ENCODE peak calls at places on chromosomes 1 and 21, in nine cellular contexts. L is CD8-positive, alpha-beta T cell; Q is MM.1S; S is transverse colon; X is PC-3; T is HepG2; N is AG04449; G is left ventricle myocardium inferior; H is astrocyte. Z is an unnamed sample.

GRCh38 chr1:8817413-8818324 is at the start of gene RERE:
- DNase-seq in L (peak; percentile 95), Q (peak; percentile 92), S (peak; percentile 96), X (peak; percentile 95), T (peak; percentile 84), N (peak; percentile 49), G (peak; percentile 94), H (peak; percentile 83), Z (no peak)

GRCh38 chr1:32684167-32684811 is 18.3 kb downstream of the SYNC start:
- DNase-seq in L (no peak), Q (no peak), S (peak; percentile 60), X (no peak), T (no peak), N (no peak), G (no peak), H (peak; percentile 27), Z (no peak)

GRCh38 chr1:10867138-10867721 is 70.8 kb upstream of the CASZ1 start:
- DNase-seq in L (peak; percentile 63), Q (peak; percentile 22), S (peak; percentile 69), X (peak; percentile 69), T (no peak), N (no peak), G (peak; percentile 53), H (no peak), Z (no peak)

GRCh38 chr1:200738348-200738732 is 353 bp upstream of the CAMSAP2 start:
- DNase-seq in L (no peak), Q (no peak), S (no peak), X (no peak), T (no peak), N (peak; percentile 34), G (no peak), H (peak; percentile 84), Z (peak; percentile 47)

GRCh38 chr1:2298685-2299673 is 70.9 kb downstream of the SKI start:
- DNase-seq in L (no peak), Q (no peak), S (no peak), X (no peak), T (no peak), N (no peak), G (peak; percentile 70), H (no peak), Z (no peak)

GRCh38 chr1:111745670-111746613 is 6.7 kb upstream of the INKA2 start:
- DNase-seq in L (peak; percentile 4), Q (no peak), S (no peak), X (no peak), T (no peak), N (no peak), G (no peak), H (no peak), Z (no peak)

GRCh38 chr1:172484252-172484651 is 40.4 kb upstream of the PIGC start:
- DNase-seq in L (no peak), Q (no peak), S (no peak), X (peak; percentile 98), T (no peak), N (no peak), G (no peak), H (no peak), Z (no peak)

GRCh38 chr1:234628099-234628498 is 18.1 kb upstream of the IRF2BP2 start:
- DNase-seq in L (no peak), Q (no peak), S (no peak), X (peak; percentile 95), T (no peak), N (no peak), G (no peak), H (peak; percentile 89), Z (no peak)

GRCh38 chr1:61101461-61102440 is 19.4 kb downstream of the NFIA start:
- DNase-seq in L (no peak), Q (no peak), S (no peak), X (no peak), T (no peak), N (no peak), G (no peak), H (no peak), Z (no peak)

GRCh38 chr1:905811-906531 is 17.8 kb upstream of the SAMD11 start:
- DNase-seq in L (peak; percentile 9), Q (no peak), S (peak; percentile 9), X (no peak), T (no peak), N (no peak), G (peak; percentile 16), H (no peak), Z (no peak)

GRCh38 chr1:55154616-55155015 is 60.5 kb downstream of the USP24 start:
- DNase-seq in L (no peak), Q (no peak), S (no peak), X (no peak), T (no peak), N (no peak), G (no peak), H (no peak), Z (no peak)

GRCh38 chr21:45532826-45533730 is 9.2 kb downstream of the SLC19A1 start:
- DNase-seq in L (no peak), Q (no peak), S (peak; percentile 90), X (no peak), T (no peak), N (no peak), G (peak; percentile 15), H (no peak), Z (no peak)

GRCh38 chr1:7616076-7616833 is 154.8 kb upstream of the VAMP3 start:
- DNase-seq in L (peak; percentile 22), Q (peak; percentile 21), S (peak; percentile 14), X (peak; percentile 39), T (peak; percentile 5), N (no peak), G (peak; percentile 39), H (peak; percentile 10), Z (no peak)

GRCh38 chr1:161088587-161089110 is 709 bp downstream of the NECTIN4 start:
- DNase-seq in L (no peak), Q (no peak), S (no peak), X (peak; percentile 64), T (no peak), N (no peak), G (no peak), H (peak; percentile 26), Z (peak; percentile 29)

GRCh38 chr21:38037416-38037815 is 121.2 kb upstream of the KCNJ6 start:
- DNase-seq in L (no peak), Q (no peak), S (no peak), X (peak; percentile 49), T (no peak), N (no peak), G (no peak), H (peak; percentile 27), Z (peak; percentile 29)

DNA sequence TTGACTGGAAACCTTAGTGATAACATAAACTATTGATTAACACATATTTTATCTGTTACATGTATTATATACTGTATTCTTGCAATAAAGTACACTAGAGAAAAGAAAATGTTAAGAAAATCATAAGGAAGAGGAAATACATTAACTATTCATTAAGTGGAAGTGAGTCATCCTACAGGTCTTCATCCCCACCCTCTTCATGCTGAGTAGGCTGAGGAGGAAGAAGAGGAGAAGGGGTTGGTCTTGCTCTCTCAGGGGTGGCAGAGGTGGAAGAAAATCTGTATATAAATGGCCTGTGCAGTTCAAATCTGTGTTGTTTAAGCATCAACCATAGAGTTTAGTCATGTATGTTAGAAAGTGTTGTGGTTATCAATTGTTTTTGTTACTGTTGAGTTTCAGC is 66.1 kb upstream of the CHODL start:
- DNase-seq in L (no peak), Q (no peak), S (no peak), X (no peak), T (no peak), N (no peak), G (no peak), H (no peak), Z (no peak)
- TF ChIP-seq CTCF in L (no peak), Q (no peak), S (no peak), X (no peak), T (no peak), N (no peak), G (no peak), H (no peak), Z (no peak)

GRCh38 chr1:38527373-38527966 is 332.1 kb downstream of the RRAGC start:
- DNase-seq in L (peak; percentile 29), Q (peak; percentile 96), S (peak; percentile 56), X (peak; percentile 38), T (no peak), N (no peak), G (no peak), H (no peak), Z (no peak)
- H3K4me3 ChIP-seq in L (no peak overlapping the region), Q (peak overlapping the region; percentile 38), S (no peak overlapping the region), X (peak overlapping the region; percentile 17), T (no peak overlapping the region), N (no peak overlapping the region), G (no peak overlapping the region), H (no peak overlapping the region), Z (no peak overlapping the region)

GRCh38 chr1:231743966-231744365 is 117.4 kb downstream of the DISC1 start:
- DNase-seq in L (no peak), Q (no peak), S (no peak), X (peak; percentile 40), T (no peak), N (no peak), G (no peak), H (no peak), Z (no peak)

GRCh38 chr1:231734417-231734816 is 107.8 kb downstream of the DISC1 start:
- DNase-seq in L (no peak), Q (no peak), S (no peak), X (no peak), T (no peak), N (no peak), G (no peak), H (peak; percentile 21), Z (no peak)

GRCh38 chr1:231733672-231734071 is 107.1 kb downstream of the DISC1 start:
- DNase-seq in L (no peak), Q (no peak), S (no peak), X (no peak), T (no peak), N (no peak), G (no peak), H (no peak), Z (no peak)

GRCh38 chr1:231733063-231733462 is 106.5 kb downstream of the DISC1 start:
- DNase-seq in L (no peak), Q (no peak), S (no peak), X (no peak), T (no peak), N (no peak), G (no peak), H (no peak), Z (no peak)

DNA sequence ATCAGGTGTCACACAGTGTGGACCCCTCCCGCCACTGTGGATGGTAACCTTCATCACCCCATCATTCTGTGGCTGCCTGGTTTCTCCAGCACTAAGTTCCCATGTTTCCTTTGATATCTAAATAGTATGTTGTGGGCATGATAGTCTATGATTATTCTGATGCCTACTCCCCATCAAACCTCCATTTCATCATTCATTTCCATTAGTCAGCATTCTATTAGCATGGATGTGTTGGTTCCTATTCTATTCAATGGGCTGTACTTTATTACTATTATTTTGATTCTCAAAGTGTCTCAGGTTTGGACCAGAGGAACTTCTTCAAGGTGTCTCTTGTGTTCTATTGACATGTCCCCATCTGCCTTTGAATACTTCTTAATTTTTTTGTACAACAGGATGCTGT is 112.0 kb downstream of the DISC1 start:
- DNase-seq in L (no peak), Q (no peak), S (no peak), X (no peak), T (no peak), N (no peak), G (no peak), H (no peak), Z (no peak)
- TF ChIP-seq CTCF in L (no peak), Q (no peak), S (no peak), X (no peak), T (no peak), N (no peak), G (no peak), H (no peak), Z (no peak)

DNA sequence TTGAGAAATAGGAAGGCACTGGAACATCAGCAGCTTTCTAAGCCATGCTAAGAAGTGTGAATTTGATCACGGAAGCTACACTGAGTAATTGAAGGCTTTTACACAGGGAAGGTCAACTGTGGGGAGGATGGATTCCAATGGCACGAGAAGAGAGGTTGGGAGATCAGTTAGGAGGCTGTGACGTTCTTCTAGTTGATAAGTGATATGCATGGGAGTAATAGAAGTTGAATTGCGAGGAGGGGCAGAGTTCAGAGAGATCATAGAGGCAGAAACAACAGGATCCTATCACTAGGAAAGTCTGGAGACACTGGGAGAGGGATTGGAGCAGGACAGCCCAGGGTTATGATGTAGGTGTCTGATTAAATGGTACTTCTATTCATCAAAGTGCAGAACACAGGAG is 16.2 kb downstream of the LMOD1 start:
- DNase-seq in L (no peak), Q (no peak), S (no peak), X (no peak), T (no peak), N (no peak), G (no peak), H (no peak), Z (no peak)
- H3K4me3 ChIP-seq in L (no peak overlapping the region), Q (no peak overlapping the region), S (no peak overlapping the region), X (no peak overlapping the region), T (no peak overlapping the region), N (no peak overlapping the region), G (no peak overlapping the region), H (no peak overlapping the region), Z (no peak overlapping the region)